ENCODE peak calls at places on chromosome 13, in eight cellular contexts. G, Y, Q, X, W, S, B and L are unnamed samples.

GRCh38 chr13:59176775-59177174 is 987.0 kb downstream of the DIAPH3 start:
- DNase-seq in B (no peak), G (no peak), W (peak), Y (no peak), Q (no peak), S (no peak), X (peak), L (no peak)

GRCh38 chr13:28329395-28330158 is 165.4 kb downstream of the FLT1 start:
- DNase-seq in Y (no peak), B (peak), Q (peak), G (no peak), W (peak), S (peak), X (no peak), L (no peak)

GRCh38 chr13:68304287-68304893 is 1074.3 kb upstream of the PCDH9 start:
- DNase-seq in X (peak), B (no peak), W (peak), Q (no peak), S (no peak), G (no peak), Y (no peak), L (no peak)

GRCh38 chr13:22074403-22074802 is 403.5 kb downstream of the FGF9 start:
- DNase-seq in Y (no peak), X (no peak), W (no peak), Q (no peak), S (no peak), G (no peak), B (no peak), L (no peak)

GRCh38 chr13:87893982-87894527 is 222.9 kb downstream of the SLITRK5 start:
- DNase-seq in X (no peak), S (no peak), Q (no peak), B (no peak), Y (no peak), G (no peak), W (peak), L (no peak)

GRCh38 chr13:99981115-99982020 is at the start of gene ZIC2:
- DNase-seq in X (peak), W (peak), Y (no peak), G (no peak), Q (no peak), S (no peak), B (no peak), L (no peak)

GRCh38 chr13:99656843-99657506 is 155.7 kb downstream of the TM9SF2 start:
- DNase-seq in B (no peak), W (no peak), X (peak), Q (no peak), Y (no peak), G (no peak), S (no peak), L (no peak)

GRCh38 chr13:112627161-112627560 is 39.2 kb upstream of the TUBGCP3 start:
- DNase-seq in B (no peak), Q (no peak), G (no peak), Y (no peak), S (no peak), W (no peak), X (no peak), L (no peak)

GRCh38 chr13:80338781-80339577 is 1.9 kb downstream of the SPRY2 start:
- DNase-seq in S (peak), B (peak), Y (peak), G (peak), Q (peak), X (peak), W (peak), L (peak)

GRCh38 chr13:98585398-98585754 is 8.5 kb upstream of the STK24 start:
- DNase-seq in X (no peak), Q (no peak), Y (no peak), B (no peak), S (no peak), G (no peak), W (no peak), L (peak)

GRCh38 chr13:97391201-97391600 is 42.8 kb upstream of the RAP2A start:
- DNase-seq in W (no peak), Q (no peak), B (no peak), G (no peak), Y (no peak), X (no peak), S (peak), L (no peak)

GRCh38 chr13:24097064-24097463 is 63.5 kb upstream of the SPATA13 start:
- DNase-seq in Q (no peak), G (no peak), X (peak), S (peak), Y (no peak), B (no peak), W (peak), L (no peak)

GRCh38 chr13:72726721-72727416 is 560 bp downstream of the MZT1 start:
- DNase-seq in Q (peak), B (no peak), Y (peak), G (peak), W (peak), S (no peak), X (peak), L (peak)

GRCh38 chr13:111402441-111402840 is 82.0 kb downstream of the TEX29 start:
- DNase-seq in S (no peak), W (no peak), X (no peak), B (no peak), Y (no peak), Q (no peak), G (no peak), L (peak)

DNA sequence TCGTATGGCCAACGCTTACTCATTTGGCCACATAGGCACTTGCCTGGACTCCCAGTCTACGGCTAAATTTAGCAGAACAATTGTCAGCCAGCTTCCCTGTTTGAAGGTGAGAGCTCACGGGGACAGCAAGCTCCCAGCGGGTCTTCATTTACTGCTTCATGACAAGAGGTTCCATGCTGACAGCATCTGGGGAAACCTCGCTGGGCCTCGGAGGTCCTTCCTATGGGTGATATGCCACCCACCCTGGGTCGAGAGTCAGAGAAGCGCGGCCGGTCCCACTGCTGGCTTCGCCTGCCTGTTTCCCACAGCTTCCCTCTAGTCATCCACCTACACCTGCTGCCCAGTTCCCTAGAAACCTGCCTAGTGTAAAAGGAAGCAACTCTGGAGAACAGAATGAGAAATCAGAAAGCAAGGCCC is 504.6 kb downstream of the IRS2 start:
- DNase-seq in B (no peak), S (no peak), G (no peak), W (no peak), X (no peak), Y (no peak), Q (no peak), L (no peak)
- TF ChIP-seq POLR2A in B (no peak), S (no peak), G (no peak), W (no peak), X (no peak), Y (no peak), Q (no peak), L (no peak)

GRCh38 chr13:109989155-109989554 is 202.8 kb upstream of the IRS2 start:
- DNase-seq in X (no peak), S (peak), Y (no peak), B (no peak), G (no peak), W (no peak), Q (no peak), L (no peak)
- H3K4me3 ChIP-seq in X (no peak), S (no peak), Y (no peak), B (no peak), G (no peak), W (no peak), Q (no peak), L (no peak)

DNA sequence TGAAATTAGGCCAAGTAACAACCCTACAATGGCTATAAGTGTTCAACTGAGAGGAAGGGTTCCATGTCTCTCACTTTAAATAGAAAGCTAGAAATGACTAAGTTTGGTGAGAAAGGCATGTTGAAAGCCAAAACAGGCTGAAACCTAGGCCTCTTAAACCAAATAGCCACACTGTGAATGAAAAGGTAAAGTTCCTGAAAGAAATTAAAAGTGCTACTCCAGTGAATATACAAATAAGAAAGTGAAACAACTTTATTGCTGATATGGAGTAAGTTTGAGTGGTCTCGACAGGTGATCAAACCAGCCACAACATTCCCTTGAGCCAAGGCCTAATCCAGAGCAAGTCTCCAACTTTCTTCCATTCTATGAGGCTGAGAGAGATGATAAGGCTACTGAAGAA is 209.6 kb downstream of the KLF12 start:
- DNase-seq in W (no peak), Q (no peak), S (no peak), B (no peak), G (no peak), X (no peak), Y (no peak), L (no peak)
- TF ChIP-seq CTCF in W (no peak), Q (no peak), S (no peak), B (no peak), G (no peak), X (no peak), Y (no peak), L (no peak)

GRCh38 chr13:108218044-108218974 is at the start of gene ABHD13:
- DNase-seq in G (peak), W (peak), X (peak), S (peak), Q (peak), Y (peak), B (peak), L (peak)
- TF ChIP-seq POLR2A in G (peak), W (peak), X (peak), S (peak), Q (no peak), Y (peak), B (peak), L (peak)

DNA sequence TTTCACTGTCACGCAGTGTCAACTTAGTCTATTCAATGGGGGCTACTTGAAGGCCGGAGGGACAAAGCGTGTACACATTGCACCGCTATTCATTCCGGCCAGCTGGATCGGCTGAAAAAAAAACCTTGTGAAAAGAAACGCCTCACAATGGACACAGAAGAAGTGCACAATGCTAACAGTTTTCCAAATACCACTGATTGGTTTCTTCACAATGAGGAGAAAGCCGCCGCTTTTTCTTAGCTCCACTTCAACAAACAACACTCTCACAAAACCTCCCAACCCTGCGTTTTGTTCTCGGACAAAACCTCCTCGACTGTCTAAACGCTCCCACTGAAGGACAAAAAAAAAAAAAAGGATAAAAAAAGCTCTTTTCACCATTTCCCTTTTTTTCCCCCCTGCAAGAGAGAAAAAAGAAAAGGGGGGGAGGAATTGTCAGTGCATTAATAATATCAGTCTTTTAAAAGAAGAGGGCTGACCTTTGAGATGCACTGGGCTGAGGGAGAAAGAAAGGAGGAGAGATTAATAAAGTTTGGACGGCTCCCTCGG is 5.4 kb downstream of the SOX21 start:
- DNase-seq in W (no peak), Q (no peak), Y (no peak), X (no peak), B (no peak), S (no peak), G (no peak), L (no peak)
- H3K4me3 ChIP-seq in W (no peak), Q (no peak), Y (no peak), X (peak), B (no peak), S (no peak), G (no peak), L (no peak)

GRCh38 chr13:45737571-45738002 is 35.5 kb downstream of the CBY2 start:
- DNase-seq in S (no peak), W (peak), X (peak), B (no peak), Q (no peak), G (no peak), Y (no peak), L (no peak)
- TF ChIP-seq CTCF in S (no peak), W (peak), X (no peak), B (no peak), Q (no peak), G (no peak), Y (no peak), L (no peak)